ENCODE peak calls at places on chromosomes 13 and 19, in five cellular contexts. J is heart left ventricle, K is psoas muscle, S is stomach, Z is esophagus squamous epithelium. D is an unnamed sample. For H3K4me1, the result is how much of the 10 kb centered on the place peaks cover.

GRCh38 chr19:46049597-46049996 is 8.8 kb upstream of the IGFL4 start:
- DNase-seq in J (no peak), K (no peak), S (no peak), Z (no peak), D (peak)

GRCh38 chr13:44013666-44014291 is 134.1 kb downstream of the LACC1 start:
- DNase-seq in J (no peak), K (no peak), S (no peak), Z (no peak), D (no peak)

GRCh38 chr13:38348890-38349289 is 761 bp upstream of the UFM1 start:
- DNase-seq in J (no peak), K (no peak), S (no peak), Z (no peak), D (no peak)

GRCh38 chr13:50299546-50300249 is 284.5 kb downstream of the KCNRG start:
- DNase-seq in J (no peak), K (no peak), S (no peak), Z (no peak), D (no peak)

GRCh38 chr13:48086272-48086671 is 8.6 kb downstream of the MED4 start:
- DNase-seq in J (no peak), K (no peak), S (no peak), Z (no peak), D (no peak)

GRCh38 chr13:74280795-74281490 is 146.7 kb upstream of the KLF12 start:
- DNase-seq in J (no peak), K (no peak), S (no peak), Z (no peak), D (no peak)

GRCh38 chr19:5559804-5560133 is 8.0 kb downstream of the TINCR start:
- DNase-seq in J (no peak), K (no peak), S (no peak), Z (no peak), D (no peak)

GRCh38 chr19:7596191-7596937 is 701 bp downstream of the CAMSAP3 start:
- DNase-seq in J (no peak), K (no peak), S (no peak), Z (no peak), D (no peak)

GRCh38 chr13:87234981-87235380 is 436.2 kb upstream of the SLITRK5 start:
- DNase-seq in J (no peak), K (no peak), S (no peak), Z (no peak), D (no peak)

GRCh38 chr13:32617112-32617511 is 30.9 kb downstream of the PDS5B start:
- DNase-seq in J (no peak), K (no peak), S (no peak), Z (no peak), D (no peak)

GRCh38 chr19:28631931-28632330 is 581.0 kb downstream of the UQCRFS1 start:
- DNase-seq in J (no peak), K (no peak), S (no peak), Z (no peak), D (no peak)

GRCh38 chr19:33823341-33823740 is 26.7 kb downstream of the KCTD15 start:
- DNase-seq in J (no peak), K (no peak), S (no peak), Z (no peak), D (no peak)

GRCh38 chr13:107203146-107203847 is 635.4 kb upstream of the ARGLU1 start:
- DNase-seq in J (no peak), K (no peak), S (no peak), Z (no peak), D (peak)

GRCh38 chr19:33815410-33816340 is 19.0 kb downstream of the KCTD15 start:
- DNase-seq in J (no peak), K (no peak), S (no peak), Z (no peak), D (no peak)

GRCh38 chr19:55305491-55305890 is 19.6 kb downstream of the TMEM150B start:
- DNase-seq in J (no peak), K (peak), S (peak), Z (no peak), D (no peak)

GRCh38 chr13:30138511-30138910 is 168.8 kb downstream of the KATNAL1 start:
- DNase-seq in J (no peak), K (no peak), S (no peak), Z (no peak), D (no peak)

GRCh38 chr19:13881692-13882418 is 4.9 kb downstream of the NANOS3 start:
- DNase-seq in J (no peak), K (peak), S (no peak), Z (no peak), D (no peak)

GRCh38 chr13:42216422-42216735 is 55.6 kb upstream of the AKAP11 start:
- DNase-seq in J (no peak), K (no peak), S (no peak), Z (no peak), D (no peak)

GRCh38 chr19:40238775-40239174 is 12.3 kb upstream of the CCNP start:
- DNase-seq in J (no peak), K (no peak), S (no peak), Z (no peak), D (no peak)

GRCh38 chr13:24742986-24743385 is 21.0 kb upstream of the RNF17 start:
- DNase-seq in J (no peak), K (no peak), S (no peak), Z (no peak), D (no peak)
- H3K27ac ChIP-seq in J (no peak), K (no peak), S (no peak), Z (no peak), D (no peak)

DNA sequence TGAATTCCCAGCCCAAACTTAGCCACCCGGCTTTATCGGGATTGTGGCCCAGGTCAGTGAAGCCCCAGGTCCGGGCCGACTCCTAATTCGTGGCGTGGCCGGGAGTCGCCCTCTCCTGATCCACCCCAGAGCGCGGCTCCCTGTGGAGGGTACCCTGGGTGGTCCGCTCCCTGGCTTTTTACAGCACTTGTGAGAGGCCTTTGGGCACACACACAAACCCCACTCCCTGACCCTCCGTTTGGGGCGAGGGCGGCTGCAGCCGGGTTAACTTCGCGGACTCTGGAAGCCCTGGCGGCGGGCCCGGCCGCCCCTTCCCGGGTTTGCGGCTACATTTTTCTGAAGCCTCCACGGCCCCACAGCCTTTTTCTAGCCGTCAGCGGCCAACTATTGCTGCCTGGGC is 56.5 kb downstream of the ZNF568 start:
- DNase-seq in J (peak), K (no peak), S (no peak), Z (no peak), D (no peak)
- H3K4me3 ChIP-seq in J (peak), K (peak), S (peak), Z (peak), D (peak)

DNA sequence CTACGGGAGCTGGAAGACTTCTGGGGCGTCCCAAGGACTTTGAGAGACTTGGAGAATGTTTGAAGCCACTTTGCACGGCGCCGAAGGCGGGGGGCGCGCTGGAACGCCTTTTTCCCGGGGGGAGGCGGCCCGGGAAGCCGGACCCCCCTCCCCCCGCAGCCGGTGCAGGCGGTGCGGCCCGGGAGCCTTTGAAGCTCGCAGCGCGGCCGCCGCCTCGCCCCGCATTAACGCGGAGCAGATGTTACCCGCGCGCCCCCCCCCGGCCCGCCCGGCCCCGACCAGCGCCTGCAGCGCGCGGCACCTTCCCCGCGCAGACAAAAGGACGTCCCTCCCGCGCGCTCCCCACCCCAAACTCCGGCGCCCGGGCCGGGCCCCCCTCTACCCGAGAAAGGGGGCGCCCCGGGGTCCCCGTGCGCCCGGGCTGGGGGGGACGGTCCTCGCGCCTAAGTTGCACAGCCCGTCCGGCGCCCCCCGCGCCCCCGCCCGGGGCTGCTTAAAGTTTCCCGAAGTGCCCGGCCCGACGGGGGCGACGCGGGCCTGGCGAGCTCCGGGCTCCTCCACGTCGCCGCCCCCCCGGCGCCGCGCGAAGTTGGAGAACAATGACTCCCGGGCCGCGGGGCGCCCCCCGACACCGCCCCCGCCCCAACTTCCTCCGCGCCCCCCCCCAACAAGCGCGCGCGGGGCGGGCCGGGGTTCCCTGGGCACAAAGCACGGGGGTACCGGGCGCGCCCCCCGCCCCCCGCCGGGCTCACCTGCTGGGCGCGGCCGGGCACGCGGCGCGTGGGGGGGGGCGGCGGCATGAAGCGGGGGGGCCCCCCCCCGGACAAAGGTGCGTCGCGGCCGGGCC is 644 bp downstream of the TCF3 start:
- DNase-seq in J (peak), K (peak), S (no peak), Z (no peak), D (no peak)
- H3K4me1 ChIP-seq in J (under half), K (under half), S (under half), Z (under half), D (under half)

DNA sequence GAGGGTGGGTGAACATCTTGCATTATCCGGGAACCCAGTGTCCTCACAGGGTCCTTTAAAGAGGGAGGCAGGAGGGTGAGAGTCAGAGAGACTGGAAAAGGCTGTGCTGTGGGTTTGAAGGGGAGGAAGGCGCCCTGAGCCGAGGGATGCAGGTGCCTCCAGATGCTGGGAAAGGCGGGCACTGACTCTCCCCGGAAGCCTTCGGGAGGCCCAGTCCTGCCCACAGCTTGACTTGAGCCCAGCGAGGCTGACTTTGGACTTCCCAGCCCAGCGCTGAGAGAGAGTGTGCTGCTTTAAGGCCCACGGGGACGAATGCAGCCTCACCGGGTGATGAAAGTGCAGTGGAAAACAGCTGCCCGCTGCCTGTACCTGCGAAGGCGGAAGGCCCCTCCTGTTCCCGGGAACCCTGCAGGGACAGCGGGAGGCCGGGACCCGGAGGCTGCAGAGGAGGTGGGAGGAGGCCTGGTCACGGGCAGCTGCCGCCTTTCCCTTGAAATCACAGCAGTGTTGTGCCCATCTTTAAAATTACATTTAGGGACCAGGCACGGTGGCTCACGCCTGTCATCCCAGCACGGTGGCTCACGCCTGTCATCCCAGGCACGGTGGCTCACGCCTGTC is 16.1 kb downstream of the REXO1 start:
- DNase-seq in J (no peak), K (no peak), S (no peak), Z (no peak), D (no peak)
- H3K27ac ChIP-seq in J (no peak), K (no peak), S (no peak), Z (no peak), D (no peak)

GRCh38 chr19:2977686-2978466 is 512 bp downstream of the TLE6 start:
- DNase-seq in J (no peak), K (no peak), S (no peak), Z (no peak), D (no peak)
- H3K4me3 ChIP-seq in J (peak), K (peak), S (peak), Z (peak), D (peak)

GRCh38 chr19:51135004-51135403 is 7.1 kb upstream of the SIGLEC7 start:
- DNase-seq in J (no peak), K (no peak), S (no peak), Z (no peak), D (no peak)

GRCh38 chr19:51128227-51128626 is 3.5 kb downstream of the SIGLEC9 start:
- DNase-seq in J (no peak), K (no peak), S (no peak), Z (no peak), D (no peak)

GRCh38 chr19:51127755-51128154 is 3.0 kb downstream of the SIGLEC9 start:
- DNase-seq in J (peak), K (no peak), S (no peak), Z (no peak), D (no peak)

GRCh38 chr19:51129716-51130115 is 5.0 kb downstream of the SIGLEC9 start:
- DNase-seq in J (no peak), K (no peak), S (no peak), Z (no peak), D (no peak)

DNA sequence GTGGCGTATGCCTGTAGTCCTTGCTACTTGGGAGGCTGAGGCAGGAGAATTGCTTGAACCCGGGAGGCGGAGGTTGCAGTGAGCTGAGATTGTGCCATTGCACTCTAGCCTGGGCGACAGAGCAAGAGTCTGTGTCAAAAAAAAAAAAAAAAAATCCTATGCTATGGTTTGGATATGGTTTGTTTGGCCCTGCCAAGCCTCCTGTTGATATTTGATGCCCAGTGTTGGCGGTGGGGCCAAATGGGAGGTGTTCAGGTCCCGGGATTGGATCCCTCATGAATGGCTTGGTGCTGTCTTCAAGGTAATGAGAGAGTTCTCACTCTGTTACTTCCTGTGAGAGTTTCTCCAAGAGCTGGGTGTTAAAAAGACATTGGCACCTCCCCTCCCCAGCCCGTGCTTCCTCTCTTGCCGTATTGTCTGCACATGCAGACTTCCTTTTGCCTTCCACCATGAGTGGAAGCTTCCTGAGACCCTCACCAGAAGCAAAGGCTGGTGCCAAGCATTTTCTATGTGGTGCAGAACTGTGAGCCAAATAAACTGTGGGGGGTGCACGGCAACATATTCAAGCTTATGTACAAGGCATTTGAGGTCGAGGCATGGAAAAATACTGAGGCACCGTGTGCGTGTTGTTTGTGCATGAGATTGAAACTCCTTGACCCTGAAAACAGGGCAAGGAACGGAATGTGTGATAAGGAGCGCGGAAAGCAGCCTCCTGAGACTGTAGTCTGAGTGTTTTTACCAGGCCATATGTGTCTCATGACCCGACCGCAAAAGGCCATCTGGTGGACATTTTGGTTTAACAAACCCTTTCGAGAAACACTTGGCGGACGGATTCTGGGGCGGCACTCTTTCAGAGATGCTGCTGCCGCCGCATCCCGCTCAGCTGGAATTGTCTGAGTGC is 7.3 kb downstream of the SIGLEC9 start:
- DNase-seq in J (peak), K (no peak), S (peak), Z (no peak), D (no peak)
- H3K4me1 ChIP-seq in J (under half), K (under half), S (under half), Z (under half), D (under half)

D was measured in iPS DF 6.9.